ENCODE peak calls at places on chromosome 12, in five cellular contexts. Z is adrenal gland, A is AG09309, I is NCI-H1105, P is NAMALWA. F is an unnamed sample.

GRCh38 chr12:57110189-57111045 is 745 bp downstream of the STAT6 start:
- DNase-seq in I (no peak), A (no peak), Z (peak), P (peak), F (no peak)

GRCh38 chr12:104763163-104763805 is 194.8 kb downstream of the SLC41A2 start:
- DNase-seq in P (no peak), Z (no peak), I (no peak), A (no peak), F (no peak)

GRCh38 chr12:6116481-6117021 is 7.9 kb downstream of the VWF start:
- DNase-seq in A (no peak), P (no peak), Z (peak), I (no peak), F (no peak)

GRCh38 chr12:105804591-105805265 is 334.0 kb downstream of the NUAK1 start:
- DNase-seq in I (no peak), Z (no peak), A (no peak), P (no peak), F (no peak)

GRCh38 chr12:71840226-71840847 is 778 bp downstream of the TBC1D15 start:
- DNase-seq in I (peak), Z (peak), A (peak), P (peak), F (peak)

GRCh38 chr12:58502857-58503256 is 417.4 kb downstream of the LRIG3 start:
- DNase-seq in I (no peak), Z (no peak), A (no peak), P (no peak), F (no peak)

GRCh38 chr12:76031081-76031413 is 529 bp downstream of the PHLDA1 start:
- DNase-seq in A (no peak), I (no peak), Z (no peak), P (no peak), F (no peak)

GRCh38 chr12:26870491-26871419 is 37.8 kb upstream of the ITPR2 start:
- DNase-seq in P (no peak), Z (peak), I (peak), A (no peak), F (no peak)

GRCh38 chr12:119006749-119007148 is 25.4 kb downstream of the SRRM4 start:
- DNase-seq in A (no peak), Z (no peak), I (peak), P (no peak), F (no peak)

GRCh38 chr12:78917513-78917912 is 52.9 kb downstream of the SYT1 start:
- DNase-seq in I (no peak), P (no peak), A (no peak), Z (no peak), F (no peak)

GRCh38 chr12:89793946-89794345 is 85.3 kb upstream of the ATP2B1 start:
- DNase-seq in P (no peak), Z (no peak), A (no peak), I (no peak), F (no peak)

GRCh38 chr12:25502071-25502555 is 51.0 kb downstream of the LMNTD1 start:
- DNase-seq in A (no peak), Z (no peak), I (no peak), P (no peak), F (no peak)

GRCh38 chr12:110157539-110157938 is 33.4 kb downstream of the IFT81 start:
- DNase-seq in P (no peak), A (no peak), Z (no peak), I (no peak), F (no peak)

GRCh38 chr12:123597100-123597499 is 4.8 kb upstream of the DDX55 start:
- DNase-seq in Z (no peak), I (no peak), A (no peak), P (no peak), F (no peak)

F was measured in GM04503.